ENCODE peak calls at places on chromosomes 16 and 17, in six cellular contexts. A is memory B cell, B is HCT116, T is lower lobe of right lung, W is GM04503, O is H54. U is an unnamed sample.

GRCh38 chr17:9322298-9322697 is 253.3 kb downstream of the STX8 start:
- DNase-seq in A (no peak), T (no peak), B (no peak), W (no peak), O (no peak), U (no peak)

GRCh38 chr17:80220709-80221215 is 535 bp downstream of the SLC26A11 start:
- DNase-seq in W (no peak), A (peak), B (no peak), T (no peak), O (no peak), U (no peak)

GRCh38 chr16:72105978-72106377 is 12.3 kb downstream of the DHX38 start:
- DNase-seq in A (no peak), B (no peak), T (no peak), W (no peak), O (no peak), U (no peak)

GRCh38 chr17:45855691-45856315 is 11.1 kb downstream of the SPPL2C start:
- DNase-seq in B (no peak), W (no peak), O (no peak), T (no peak), A (no peak), U (no peak)

GRCh38 chr16:11413907-11414595 is 68.8 kb downstream of the RMI2 start:
- DNase-seq in B (no peak), O (no peak), W (no peak), A (no peak), T (no peak), U (no peak)

GRCh38 chr16:89406277-89406888 is 84.0 kb downstream of the ANKRD11 start:
- DNase-seq in O (no peak), T (no peak), A (no peak), W (no peak), B (no peak), U (no peak)

GRCh38 chr17:45043268-45043681 is 8.2 kb downstream of the DCAKD start:
- DNase-seq in W (no peak), O (no peak), T (peak), B (no peak), A (no peak), U (no peak)

GRCh38 chr16:56743840-56744239 is 13.9 kb downstream of the NUP93 start:
- DNase-seq in W (peak), A (no peak), O (no peak), T (no peak), B (no peak), U (peak)

GRCh38 chr17:44501866-44502265 is 1.3 kb downstream of the GPATCH8 start:
- DNase-seq in W (no peak), O (no peak), B (no peak), A (no peak), T (no peak), U (no peak)

GRCh38 chr16:88643546-88643932 is 5.2 kb downstream of the IL17C start:
- DNase-seq in A (no peak), W (no peak), T (no peak), B (no peak), O (no peak), U (no peak)

GRCh38 chr17:48834973-48835372 is 4.1 kb downstream of the CALCOCO2 start:
- DNase-seq in B (no peak), A (no peak), O (no peak), W (no peak), T (no peak), U (no peak)

GRCh38 chr17:36600936-36601302 is 464 bp upstream of the MRM1 start:
- DNase-seq in B (no peak), T (no peak), W (no peak), O (no peak), A (no peak), U (no peak)

U was measured in skeletal muscle cell.